ENCODE peak calls at places on chromosomes 3 and 15, in nine cellular contexts. U is fibroblast of lung, L is HCT116, N is neural progenitor cell, E is GM23338, M is hepatocyte, P is GM23248, X is DND-41, G is GM12878. I is an unnamed sample.

GRCh38 chr15:69468241-69469121 is 15.9 kb downstream of the RPLP1 start:
- DNase-seq in U (no peak), L (no peak), N (no peak), E (no peak), M (peak), P (no peak), X (peak), G (no peak), I (peak)

GRCh38 chr3:142603340-142603730 is 7.1 kb downstream of the PLS1 start:
- DNase-seq in U (no peak), L (no peak), N (no peak), E (no peak), M (no peak), P (no peak), X (no peak), G (no peak), I (no peak)

GRCh38 chr3:61966200-61966599 is 404.8 kb downstream of the PTPRG start:
- DNase-seq in U (no peak), L (peak), N (no peak), E (peak), M (no peak), P (no peak), X (no peak), G (no peak), I (peak)

GRCh38 chr15:30038667-30039523 is 43.9 kb upstream of the GOLGA8J start:
- DNase-seq in U (no peak), L (no peak), N (no peak), E (no peak), M (no peak), P (no peak), X (no peak), G (no peak), I (no peak)

GRCh38 chr3:111727843-111728565 is 131.1 kb upstream of the PHLDB2 start:
- DNase-seq in U (no peak), L (no peak), N (no peak), E (no peak), M (no peak), P (no peak), X (no peak), G (no peak), I (no peak)

GRCh38 chr15:74172751-74173544 is 562 bp upstream of the ISLR start:
- DNase-seq in U (peak), L (no peak), N (peak), E (peak), M (peak), P (peak), X (no peak), G (no peak), I (no peak)

GRCh38 chr3:183038221-183038620 is 57.9 kb upstream of the DCUN1D1 start:
- DNase-seq in U (no peak), L (no peak), N (no peak), E (no peak), M (no peak), P (no peak), X (no peak), G (no peak), I (no peak)

GRCh38 chr3:98780343-98780742 is 17.2 kb downstream of the ST3GAL6 start:
- DNase-seq in U (no peak), L (no peak), N (no peak), E (no peak), M (no peak), P (no peak), X (no peak), G (no peak), I (no peak)

GRCh38 chr15:87570186-87570585 is 686.4 kb downstream of the NTRK3 start:
- DNase-seq in U (peak), L (no peak), N (no peak), E (no peak), M (no peak), P (no peak), X (no peak), G (no peak), I (no peak)

GRCh38 chr3:116920836-116921596 is 211.4 kb downstream of the TUSC7 start:
- DNase-seq in U (peak), L (no peak), N (no peak), E (no peak), M (no peak), P (peak), X (no peak), G (no peak), I (no peak)

GRCh38 chr15:76503804-76504203 is 167.2 kb downstream of the ISL2 start:
- DNase-seq in U (no peak), L (no peak), N (no peak), E (no peak), M (no peak), P (no peak), X (no peak), G (no peak), I (no peak)

GRCh38 chr3:141308588-141309218 is 59.6 kb upstream of the ZBTB38 start:
- DNase-seq in U (peak), L (peak), N (peak), E (peak), M (peak), P (peak), X (no peak), G (no peak), I (peak)

GRCh38 chr3:188380252-188380651 is 226.3 kb downstream of the LPP start:
- DNase-seq in U (no peak), L (no peak), N (no peak), E (no peak), M (no peak), P (no peak), X (no peak), G (no peak), I (no peak)

DNA sequence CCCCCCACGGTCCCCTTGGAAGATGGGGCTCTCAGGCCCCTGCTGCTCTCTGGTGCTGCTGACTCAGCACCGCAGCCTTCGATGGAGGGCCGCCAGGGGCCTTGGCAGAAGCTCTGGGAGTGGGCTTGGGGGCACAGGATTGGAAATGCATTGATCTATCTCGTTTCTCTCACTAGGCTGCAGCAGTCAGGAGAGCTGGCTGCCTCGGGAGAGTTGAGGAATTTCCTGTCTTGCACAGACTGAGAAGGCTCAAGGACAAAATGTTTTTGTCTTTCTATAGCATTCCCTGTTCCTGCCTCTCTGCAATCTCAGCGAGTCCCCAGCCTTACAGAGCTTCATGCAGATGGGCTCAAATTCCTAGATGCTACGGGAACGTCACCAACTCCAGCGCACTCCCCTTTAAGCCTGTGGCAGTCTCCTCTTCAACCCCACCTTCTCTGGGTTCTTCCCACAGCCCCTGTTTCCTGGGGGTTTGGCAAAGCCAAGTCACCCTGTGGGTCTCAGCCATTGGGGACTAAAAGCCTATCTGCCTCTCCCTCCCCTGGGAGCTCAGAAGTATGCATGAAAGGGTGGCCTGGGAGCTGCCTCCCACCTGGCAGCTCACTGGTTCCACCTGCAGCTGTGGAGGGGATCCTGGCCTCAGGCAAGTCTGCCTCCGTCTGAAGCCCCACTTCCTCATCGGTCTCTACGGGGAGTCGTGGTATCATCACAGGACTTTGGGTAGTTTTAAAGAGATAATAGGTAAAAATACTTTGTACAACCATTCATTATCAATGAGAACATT is 127.4 kb upstream of the HACD2 start:
- DNase-seq in U (no peak), L (no peak), N (no peak), E (peak), M (no peak), P (no peak), X (no peak), G (no peak), I (no peak)
- TF ChIP-seq EZH2 in U (no peak), L (no peak), N (no peak), E (no peak), M (no peak), P (no peak), X (no peak), G (no peak), I (no peak)

DNA sequence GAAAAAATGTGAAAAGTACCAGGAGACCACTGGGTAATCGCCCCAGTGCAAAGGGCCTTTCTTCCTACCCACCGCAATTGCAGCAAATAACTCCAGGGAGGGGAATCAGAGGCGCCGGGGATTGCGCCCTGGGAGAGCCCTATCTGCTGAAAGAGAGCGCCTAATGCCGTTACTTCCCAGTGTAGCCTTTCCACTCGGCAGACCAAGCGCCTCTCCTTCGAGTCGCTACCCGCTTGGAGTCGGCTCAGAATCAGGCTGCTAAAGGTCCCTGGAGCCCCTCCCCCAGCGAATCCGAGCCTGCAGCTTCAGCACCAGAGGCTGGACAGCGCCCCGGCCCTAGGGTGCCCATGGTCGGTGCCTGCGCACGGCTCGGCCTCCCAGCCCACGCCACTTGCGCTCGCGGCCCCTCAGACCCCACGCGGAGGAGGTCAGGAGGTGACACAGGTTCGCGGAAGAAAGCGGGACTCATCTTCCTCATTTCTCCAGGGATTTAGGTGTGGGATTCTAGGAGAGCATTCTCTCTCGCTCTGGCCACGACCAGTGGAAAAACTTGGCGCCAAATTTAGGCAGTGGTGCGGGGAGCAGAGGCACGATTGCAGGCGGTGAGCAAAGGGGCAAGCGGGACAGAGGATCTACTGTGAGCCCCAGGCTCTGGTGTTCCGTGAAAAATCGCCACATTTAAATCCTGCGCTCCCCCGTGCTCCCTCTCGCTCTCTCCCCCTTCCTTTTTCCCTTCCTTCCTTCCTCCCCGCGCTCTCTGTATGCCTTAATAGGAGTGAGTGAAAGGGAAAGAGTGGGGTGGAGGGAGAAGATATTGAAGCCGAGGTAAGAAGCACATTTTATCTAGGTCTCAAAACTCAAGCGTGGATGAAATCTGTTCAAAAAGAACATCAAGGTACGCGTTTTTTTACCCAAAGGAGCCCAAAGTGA is 15.4 kb upstream of the AEN start:
- DNase-seq in U (peak), L (no peak), N (peak), E (peak), M (peak), P (peak), X (peak), G (no peak), I (no peak)
- TF ChIP-seq EZH2 in U (peak), L (no peak), N (peak), E (peak), M (peak), P (no peak), X (no peak), G (no peak), I (no peak)

GRCh38 chr3:173395073-173395411 is 2.5 kb upstream of the NLGN1 start:
- DNase-seq in U (no peak), L (no peak), N (no peak), E (no peak), M (no peak), P (no peak), X (no peak), G (no peak), I (peak)

GRCh38 chr3:173397161-173398110 is at the start of gene NLGN1:
- DNase-seq in U (peak), L (no peak), N (peak), E (peak), M (peak), P (peak), X (no peak), G (no peak), I (peak)

GRCh38 chr3:173396191-173397041 is 1.1 kb upstream of the NLGN1 start:
- DNase-seq in U (peak), L (no peak), N (peak), E (peak), M (peak), P (peak), X (no peak), G (no peak), I (peak)

GRCh38 chr3:173398111-173398479 is 551 bp downstream of the NLGN1 start:
- DNase-seq in U (no peak), L (no peak), N (peak), E (peak), M (no peak), P (peak), X (no peak), G (no peak), I (no peak)

DNA sequence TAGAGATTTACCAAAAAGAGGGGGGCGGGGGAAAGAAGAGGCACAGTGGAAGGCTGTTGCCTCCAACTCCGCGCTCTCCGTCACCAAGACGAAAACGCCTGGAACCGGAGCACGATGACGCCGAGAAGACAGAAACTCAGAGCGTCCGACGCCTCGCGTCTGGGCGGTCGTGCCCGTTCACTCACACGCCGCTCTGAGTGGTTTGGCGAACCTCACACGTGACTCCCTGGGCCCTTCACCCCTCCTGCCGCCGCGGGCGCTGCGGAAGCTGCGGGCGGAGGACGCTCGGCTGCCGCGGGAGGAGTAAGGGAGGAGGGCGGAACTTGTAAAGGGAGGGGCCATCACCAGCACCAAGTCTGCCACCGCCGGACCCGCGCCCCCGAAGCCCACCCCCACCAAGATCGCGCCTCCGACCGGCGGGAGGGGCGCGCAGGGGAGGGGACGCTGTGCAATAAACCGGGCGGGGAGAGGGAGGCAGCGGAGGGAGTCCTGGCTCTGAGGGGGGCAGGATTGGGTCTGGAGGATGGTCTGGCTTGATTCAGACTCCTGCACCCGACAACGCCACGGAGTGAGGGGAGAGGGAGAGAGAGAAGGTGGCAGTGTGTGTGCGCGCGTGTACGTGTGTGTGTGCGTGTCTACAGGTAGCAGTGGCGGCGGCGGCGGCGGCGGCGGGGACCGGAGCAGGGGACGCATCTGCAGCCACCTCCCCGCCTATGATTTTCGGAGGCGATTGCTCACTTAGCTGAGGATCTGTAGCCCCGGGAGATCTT is 1.9 kb upstream of the NLGN1 start:
- DNase-seq in U (peak), L (peak), N (peak), E (peak), M (peak), P (peak), X (no peak), G (no peak), I (peak)
- TF ChIP-seq EZH2 in U (no peak), L (no peak), N (no peak), E (peak), M (no peak), P (no peak), X (no peak), G (no peak), I (no peak)

GRCh38 chr3:42684632-42685362 is 540 bp upstream of the KLHL40 start:
- DNase-seq in U (no peak), L (no peak), N (no peak), E (no peak), M (no peak), P (no peak), X (no peak), G (no peak), I (no peak)

GRCh38 chr3:42685363-42685881 is at the start of gene KLHL40:
- DNase-seq in U (no peak), L (no peak), N (no peak), E (no peak), M (no peak), P (no peak), X (no peak), G (no peak), I (no peak)

GRCh38 chr3:42686832-42687650 is 1.7 kb downstream of the KLHL40 start:
- DNase-seq in U (no peak), L (no peak), N (no peak), E (no peak), M (no peak), P (no peak), X (no peak), G (no peak), I (no peak)

GRCh38 chr3:42688016-42688415 is 2.7 kb downstream of the KLHL40 start:
- DNase-seq in U (no peak), L (no peak), N (no peak), E (no peak), M (no peak), P (no peak), X (no peak), G (no peak), I (no peak)

GRCh38 chr3:42685891-42686820 is 819 bp downstream of the KLHL40 start:
- DNase-seq in U (no peak), L (no peak), N (no peak), E (no peak), M (no peak), P (no peak), X (no peak), G (no peak), I (no peak)
- TF ChIP-seq EZH2 in U (peak), L (no peak), N (no peak), E (no peak), M (no peak), P (no peak), X (no peak), G (no peak), I (no peak)

DNA sequence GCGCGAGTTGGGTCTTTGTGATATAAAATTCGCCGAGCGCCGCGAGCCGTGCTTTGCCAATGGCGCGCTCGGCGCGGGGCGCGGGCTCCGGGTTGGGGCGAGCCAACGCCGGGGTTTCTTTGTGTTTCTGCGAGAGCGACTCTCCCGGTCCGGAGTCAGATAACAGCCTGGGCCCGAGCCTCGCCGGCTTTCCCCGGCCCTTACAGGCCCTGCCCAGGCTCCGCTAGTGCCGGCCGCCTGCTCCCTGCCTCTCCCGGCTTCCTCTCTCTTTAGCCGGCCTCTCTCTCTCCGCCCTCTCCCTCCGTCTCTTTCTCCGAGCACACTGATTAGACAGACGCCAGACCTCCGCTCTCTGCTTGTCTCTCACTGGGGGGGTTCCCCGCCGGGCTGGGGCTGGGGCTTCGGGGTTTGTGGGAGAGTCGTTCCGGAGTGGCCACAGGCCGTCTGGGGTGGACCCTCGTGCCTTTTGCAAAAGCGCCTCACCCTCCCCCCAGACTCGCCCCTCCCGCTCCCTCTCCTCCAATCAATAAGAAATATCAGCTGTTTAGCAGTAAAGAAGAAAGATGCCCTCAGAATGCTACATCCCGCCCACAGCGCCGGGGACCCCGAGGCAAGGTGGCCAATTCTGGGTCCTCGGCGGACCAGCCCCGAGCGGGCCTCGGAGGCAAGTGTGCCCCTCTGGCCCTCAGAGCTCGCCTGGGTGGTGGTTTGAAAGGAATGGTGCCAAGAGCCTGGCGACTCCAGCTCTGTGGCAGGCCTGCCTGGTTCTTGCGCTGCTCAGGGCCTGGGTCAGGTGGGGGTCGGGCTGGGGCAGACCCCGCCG is 2.9 kb downstream of the NR2F2 start:
- DNase-seq in U (peak), L (no peak), N (peak), E (peak), M (peak), P (peak), X (no peak), G (no peak), I (no peak)
- TF ChIP-seq EZH2 in U (no peak), L (no peak), N (no peak), E (peak), M (no peak), P (no peak), X (no peak), G (no peak), I (no peak)

DNA sequence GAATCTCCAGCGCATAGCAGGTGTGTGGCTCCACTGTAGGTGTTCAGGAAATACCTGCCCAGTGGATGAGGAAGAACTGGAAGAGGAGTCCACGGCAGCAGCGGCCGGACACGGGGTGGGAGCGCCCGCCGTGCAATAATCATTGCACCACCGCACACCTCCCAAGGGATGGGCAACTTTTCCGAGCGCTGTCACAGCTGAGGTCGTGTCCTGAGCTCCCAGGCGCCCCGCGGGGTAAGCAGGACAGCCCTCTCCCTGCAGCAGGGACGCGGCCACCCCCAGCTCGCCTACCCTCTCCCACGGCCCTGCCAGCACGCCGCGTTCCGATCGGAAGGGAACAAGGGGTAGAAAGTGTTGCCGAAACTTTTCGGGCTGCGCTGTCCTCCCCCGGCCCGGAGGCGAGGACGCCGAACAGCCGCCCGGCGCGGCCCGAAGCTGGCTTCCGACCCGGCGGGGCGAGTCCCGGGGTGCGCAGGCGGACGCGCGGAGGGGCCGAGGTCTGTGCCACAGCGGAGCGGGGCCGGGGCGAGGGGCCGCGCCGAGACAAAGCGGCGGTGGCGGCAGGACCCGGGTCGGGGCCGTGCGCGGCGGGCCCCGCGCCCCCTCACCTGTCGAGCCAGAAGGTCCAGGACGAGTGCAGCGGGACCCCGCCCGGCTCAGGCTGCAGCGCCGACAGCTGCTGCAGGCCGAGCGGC is 471 bp downstream of the EIF4E3 start:
- DNase-seq in U (no peak), L (no peak), N (peak), E (peak), M (peak), P (peak), X (peak), G (no peak), I (no peak)
- TF ChIP-seq EZH2 in U (no peak), L (no peak), N (no peak), E (no peak), M (no peak), P (no peak), X (peak), G (peak), I (no peak)

GRCh38 chr3:37765591-37766219 is 96.0 kb upstream of the CTDSPL start:
- DNase-seq in U (peak), L (no peak), N (peak), E (no peak), M (peak), P (no peak), X (no peak), G (no peak), I (no peak)
- TF ChIP-seq EZH2 in U (peak), L (no peak), N (no peak), E (no peak), M (no peak), P (no peak), X (no peak), G (no peak), I (no peak)

I was measured in PC-9.